ENCODE peak calls at places on chromosomes 12 and 14, in six cellular contexts. D, Y, T, N, U and Q are unnamed samples.

GRCh38 chr12:55712154-55712553 is 3.7 kb upstream of the BLOC1S1 start:
- DNase-seq in D (peak; percentile 83), Y (no peak), T (peak; percentile 24), N (no peak), U (no peak), Q (no peak)

GRCh38 chr12:42893196-42893595 is 303.6 kb upstream of the PRICKLE1 start:
- DNase-seq in D (no peak), Y (no peak), T (no peak), N (no peak), U (no peak), Q (no peak)

GRCh38 chr12:93199831-93200236 is 177.9 kb upstream of the NUDT4 start:
- DNase-seq in D (no peak), Y (no peak), T (no peak), N (no peak), U (no peak), Q (no peak)

GRCh38 chr14:88551094-88551870 is 3.5 kb downstream of the PTPN21 start:
- DNase-seq in D (peak; percentile 87), Y (no peak), T (peak; percentile 85), N (no peak), U (peak; percentile 85), Q (peak; percentile 80)

GRCh38 chr12:131893605-131894312 is 663 bp upstream of the ULK1 start:
- DNase-seq in D (no peak), Y (no peak), T (no peak), N (no peak), U (no peak), Q (no peak)

GRCh38 chr12:96571101-96571862 is 81.9 kb downstream of the CFAP54 start:
- DNase-seq in D (no peak), Y (no peak), T (no peak), N (peak; percentile 1), U (no peak), Q (no peak)

GRCh38 chr12:119258149-119258548 is 76.4 kb upstream of the CCDC60 start:
- DNase-seq in D (peak; percentile 21), Y (peak; percentile 65), T (no peak), N (no peak), U (no peak), Q (no peak)

GRCh38 chr14:75578786-75579781 is 664 bp downstream of the FLVCR2 start:
- DNase-seq in D (peak; percentile 30), Y (peak; percentile 43), T (peak; percentile 18), N (no peak), U (no peak), Q (no peak)

GRCh38 chr12:122943196-122943595 is 23.1 kb downstream of the ABCB9 start:
- DNase-seq in D (peak; percentile 68), Y (no peak), T (no peak), N (no peak), U (no peak), Q (no peak)

GRCh38 chr12:18382486-18382885 is 121.2 kb downstream of the PIK3C2G start:
- DNase-seq in D (no peak), Y (no peak), T (no peak), N (no peak), U (no peak), Q (no peak)

GRCh38 chr12:114288071-114288470 is 117.9 kb downstream of the TBX5 start:
- DNase-seq in D (no peak), Y (no peak), T (no peak), N (no peak), U (no peak), Q (no peak)

GRCh38 chr14:53048631-53049030 is 97.8 kb upstream of the FERMT2 start:
- DNase-seq in D (no peak), Y (no peak), T (no peak), N (no peak), U (no peak), Q (no peak)

GRCh38 chr12:11879306-11879705 is 191.4 kb upstream of the BCL2L14 start:
- DNase-seq in D (no peak), Y (no peak), T (no peak), N (no peak), U (no peak), Q (no peak)

GRCh38 chr12:105547786-105548185 is 217.3 kb downstream of the C12orf75 start:
- DNase-seq in D (no peak), Y (no peak), T (no peak), N (no peak), U (no peak), Q (no peak)

GRCh38 chr12:34151019-34151418 is 128.7 kb downstream of the ALG10 start:
- DNase-seq in D (no peak), Y (no peak), T (no peak), N (no peak), U (no peak), Q (no peak)

GRCh38 chr12:49945394-49946080 is 5.0 kb upstream of the AQP2 start:
- DNase-seq in D (peak; percentile 81), Y (peak; percentile 93), T (peak; percentile 84), N (peak; percentile 74), U (peak; percentile 86), Q (peak; percentile 55)

GRCh38 chr12:79174656-79175055 is 310.1 kb downstream of the SYT1 start:
- DNase-seq in D (no peak), Y (no peak), T (no peak), N (no peak), U (no peak), Q (peak; percentile 20)

GRCh38 chr14:103130965-103131364 is 7.7 kb downstream of the TNFAIP2 start:
- DNase-seq in D (no peak), Y (no peak), T (no peak), N (no peak), U (no peak), Q (peak; percentile 78)

GRCh38 chr14:90677484-90678045 is 138.7 kb downstream of the TTC7B start:
- DNase-seq in D (no peak), Y (no peak), T (no peak), N (no peak), U (no peak), Q (peak; percentile 15)

GRCh38 chr12:89474615-89475014 is 50.0 kb downstream of the GALNT4 start:
- DNase-seq in D (no peak), Y (no peak), T (no peak), N (no peak), U (no peak), Q (no peak)

GRCh38 chr12:70971395-70971794 is 50.9 kb upstream of the PTPRR start:
- DNase-seq in D (no peak), Y (no peak), T (no peak), N (no peak), U (no peak), Q (no peak)

GRCh38 chr12:123427036-123427769 is 9.3 kb downstream of the RILPL2 start:
- DNase-seq in D (no peak), Y (no peak), T (no peak), N (peak; percentile 61), U (no peak), Q (no peak)

GRCh38 chr12:3313066-3313465 is 177.9 kb upstream of the PRMT8 start:
- DNase-seq in D (no peak), Y (no peak), T (peak; percentile 34), N (no peak), U (no peak), Q (peak; percentile 53)

GRCh38 chr12:80269953-80270552 is 170.7 kb downstream of the OTOGL start:
- DNase-seq in D (peak; percentile 18), Y (no peak), T (no peak), N (no peak), U (no peak), Q (peak; percentile 27)

GRCh38 chr14:58408681-58409080 is 13.0 kb downstream of the TOMM20L start:
- DNase-seq in D (no peak), Y (no peak), T (no peak), N (no peak), U (no peak), Q (no peak)

GRCh38 chr14:103561381-103562134 is 899 bp downstream of the BAG5 start:
- DNase-seq in D (peak; percentile 71), Y (no peak), T (peak; percentile 59), N (peak; percentile 36), U (no peak), Q (peak; percentile 67)

GRCh38 chr12:65608319-65608916 is 215.9 kb upstream of the HMGA2 start:
- DNase-seq in D (no peak), Y (no peak), T (no peak), N (no peak), U (no peak), Q (peak; percentile 38)

GRCh38 chr14:99327458-99328250 is 55.7 kb upstream of the BCL11B start:
- DNase-seq in D (no peak), Y (no peak), T (no peak), N (no peak), U (no peak), Q (peak; percentile 78)

GRCh38 chr12:56941299-56942017 is 7.2 kb upstream of the SDR9C7 start:
- DNase-seq in D (no peak), Y (no peak), T (no peak), N (no peak), U (no peak), Q (peak; percentile 68)

GRCh38 chr12:54654926-54655325 is 6.8 kb upstream of the DCD start:
- DNase-seq in D (no peak), Y (no peak), T (no peak), N (no peak), U (no peak), Q (no peak)

GRCh38 chr12:27237790-27238771 is 6.0 kb upstream of the STK38L start:
- DNase-seq in D (no peak), Y (no peak), T (no peak), N (no peak), U (no peak), Q (no peak)

GRCh38 chr12:88737838-88738472 is 157.7 kb upstream of the KITLG start:
- DNase-seq in D (no peak), Y (no peak), T (no peak), N (no peak), U (peak; percentile 44), Q (no peak)

GRCh38 chr12:81596558-81596957 is 162.6 kb downstream of the PPFIA2 start:
- DNase-seq in D (no peak), Y (no peak), T (no peak), N (no peak), U (no peak), Q (no peak)

GRCh38 chr12:81598205-81598604 is 160.9 kb downstream of the PPFIA2 start:
- DNase-seq in D (no peak), Y (peak; percentile 61), T (no peak), N (no peak), U (no peak), Q (no peak)
- H3K27ac ChIP-seq in D (no peak overlapping the region), Y (peak overlapping the region; percentile 82), T (no peak overlapping the region), N (no peak overlapping the region), U (no peak overlapping the region), Q (no peak overlapping the region)

GRCh38 chr14:101839236-101839635 is 77.7 kb downstream of the PPP2R5C start:
- DNase-seq in D (no peak), Y (no peak), T (no peak), N (peak; percentile 53), U (no peak), Q (no peak)
- H3K27ac ChIP-seq in D (no peak overlapping the region), Y (no peak overlapping the region), T (no peak overlapping the region), N (peak overlapping the region; percentile 39), U (no peak overlapping the region), Q (no peak overlapping the region)

GRCh38 chr14:77825895-77826519 is 26.1 kb downstream of the ADCK1 start:
- DNase-seq in D (peak; percentile 44), Y (no peak), T (no peak), N (no peak), U (peak; percentile 73), Q (no peak)
- H3K27ac ChIP-seq in D (no peak overlapping the region), Y (no peak overlapping the region), T (no peak overlapping the region), N (no peak overlapping the region), U (no peak overlapping the region), Q (no peak overlapping the region)

DNA sequence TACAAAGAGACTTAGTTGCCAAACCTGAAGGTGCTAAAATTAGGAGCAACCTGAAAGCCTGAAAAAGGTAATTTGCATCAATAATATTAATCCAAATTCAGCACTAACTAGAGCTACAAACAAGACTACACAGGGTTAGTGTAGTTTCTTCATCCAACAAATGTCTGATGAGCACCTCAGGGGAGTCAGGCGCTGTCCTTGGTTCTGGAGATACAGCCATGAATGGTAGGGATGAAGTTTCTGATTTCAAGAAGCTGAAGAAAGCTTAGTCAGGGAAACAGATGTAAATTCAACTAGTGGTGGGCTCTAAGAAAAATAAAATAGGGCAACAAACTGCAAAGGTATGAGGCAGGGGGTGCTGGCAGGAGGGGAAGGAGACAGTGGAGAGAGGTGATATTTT is 266.3 kb downstream of the GLT1D1 start:
- DNase-seq in D (no peak), Y (no peak), T (no peak), N (no peak), U (no peak), Q (no peak)
- H3K27ac ChIP-seq in D (no peak overlapping the region), Y (no peak overlapping the region), T (no peak overlapping the region), N (no peak overlapping the region), U (no peak overlapping the region), Q (no peak overlapping the region)